ENCODE peak calls at places on chromosomes 16 and 17, in four cellular contexts. R is astrocyte of the spinal cord, S is transverse colon, W is IMR-90. N is an unnamed sample.

GRCh38 chr17:5943232-5943631 is 126.9 kb upstream of the WSCD1 start:
- DNase-seq in W (no peak), R (no peak), S (no peak), N (no peak)

GRCh38 chr17:56866496-56866895 is 32.5 kb downstream of the DGKE start:
- DNase-seq in R (no peak), S (no peak), W (no peak), N (no peak)

GRCh38 chr16:73350707-73351452 is 303.0 kb upstream of the ZFHX3 start:
- DNase-seq in W (no peak), R (no peak), S (no peak), N (no peak)

GRCh38 chr16:12229759-12230594 is 253.4 kb downstream of the SNX29 start:
- DNase-seq in S (no peak), W (peak; percentile 71), R (peak; percentile 29), N (peak; percentile 67)

GRCh38 chr16:76441886-76442285 is 164.7 kb downstream of the CNTNAP4 start:
- DNase-seq in W (no peak), S (no peak), R (no peak), N (no peak)

GRCh38 chr17:70276931-70277330 is 107.6 kb downstream of the KCNJ2 start:
- DNase-seq in W (peak; percentile 32), R (peak; percentile 46), S (no peak), N (no peak)

GRCh38 chr17:47605006-47605405 is 44.7 kb upstream of the KPNB1 start:
- DNase-seq in R (no peak), S (no peak), W (peak; percentile 31), N (no peak)

GRCh38 chr16:52068447-52069074 is 478.4 kb downstream of the TOX3 start:
- DNase-seq in W (peak; percentile 10), S (peak; percentile 41), R (peak; percentile 6), N (peak; percentile 13)

GRCh38 chr16:30491744-30492308 is 19.3 kb downstream of the ITGAL start:
- DNase-seq in W (peak; percentile 83), R (peak; percentile 81), S (peak; percentile 24), N (peak; percentile 81)

GRCh38 chr17:46873941-46874645 is 22.7 kb downstream of the WNT9B start:
- DNase-seq in W (no peak), S (no peak), R (no peak), N (no peak)

GRCh38 chr17:48567209-48567608 is 10.9 kb downstream of the HOXB4 start:
- DNase-seq in W (no peak), S (peak; percentile 71), R (no peak), N (no peak)

GRCh38 chr17:42114118-42114517 is 1.6 kb upstream of the DHX58 start:
- DNase-seq in R (no peak), S (no peak), W (no peak), N (no peak)

GRCh38 chr16:69924777-69925191 is 26.4 kb upstream of the CLEC18A start:
- DNase-seq in R (peak; percentile 75), W (peak; percentile 81), S (no peak), N (peak; percentile 91)

GRCh38 chr17:40582328-40582901 is 17.1 kb upstream of the CCR7 start:
- DNase-seq in W (no peak), R (no peak), S (peak; percentile 67), N (no peak)